ENCODE peak calls at places on chromosomes 1 and 21, in seven cellular contexts. Z is HT1080, H is heart right ventricle, R is nucleus accumbens, U is fibroblast of lung, J is left ventricle myocardium inferior, S is ovary. T is an unnamed sample.

GRCh38 chr1:234499119-234500039 is 20.4 kb upstream of the TARBP1 start:
- DNase-seq in Z (peak), H (peak), R (peak), U (peak), J (peak), S (peak), T (peak)

GRCh38 chr1:21468597-21468996 is 28.7 kb downstream of the NBPF3 start:
- DNase-seq in Z (no peak), H (no peak), R (no peak), U (peak), J (no peak), S (no peak), T (no peak)

GRCh38 chr1:114979278-114979891 is 50.2 kb upstream of the TSHB start:
- DNase-seq in Z (peak), H (peak), R (peak), U (peak), J (peak), S (peak), T (no peak)

GRCh38 chr1:55750020-55750995 is 535.1 kb upstream of the USP24 start:
- DNase-seq in Z (no peak), H (no peak), R (no peak), U (no peak), J (no peak), S (no peak), T (no peak)

GRCh38 chr1:156119503-156120209 is 5.1 kb downstream of the LMNA start:
- DNase-seq in Z (peak), H (no peak), R (peak), U (peak), J (peak), S (no peak), T (no peak)

GRCh38 chr1:230186003-230186863 is 119.2 kb downstream of the GALNT2 start:
- DNase-seq in Z (peak), H (no peak), R (no peak), U (peak), J (no peak), S (no peak), T (no peak)

GRCh38 chr1:212310383-212310782 is 25.2 kb downstream of the PPP2R5A start:
- DNase-seq in Z (no peak), H (no peak), R (no peak), U (no peak), J (no peak), S (no peak), T (no peak)

GRCh38 chr1:216425577-216425976 is 2.3 kb upstream of the USH2A start:
- DNase-seq in Z (no peak), H (peak), R (no peak), U (peak), J (no peak), S (no peak), T (no peak)

GRCh38 chr1:38153426-38154088 is 107.0 kb upstream of the POU3F1 start:
- DNase-seq in Z (no peak), H (no peak), R (no peak), U (no peak), J (no peak), S (no peak), T (no peak)

GRCh38 chr1:222010306-222010705 is 268.4 kb upstream of the DUSP10 start:
- DNase-seq in Z (no peak), H (no peak), R (no peak), U (no peak), J (no peak), S (no peak), T (no peak)

GRCh38 chr21:35478096-35479080 is 429.3 kb upstream of the RUNX1 start:
- DNase-seq in Z (no peak), H (no peak), R (no peak), U (peak), J (no peak), S (peak), T (no peak)

GRCh38 chr1:172778461-172779455 is 119.9 kb downstream of the FASLG start:
- DNase-seq in Z (no peak), H (no peak), R (no peak), U (peak), J (no peak), S (no peak), T (no peak)

GRCh38 chr1:158121604-158122254 is 59.0 kb upstream of the CD1D start:
- DNase-seq in Z (peak), H (no peak), R (peak), U (peak), J (no peak), S (peak), T (no peak)

GRCh38 chr1:187266051-187266450 is 437.3 kb downstream of the PLA2G4A start:
- DNase-seq in Z (no peak), H (no peak), R (no peak), U (no peak), J (no peak), S (no peak), T (no peak)

GRCh38 chr1:175933801-175934200 is 190.4 kb upstream of the TNR start:
- DNase-seq in Z (no peak), H (peak), R (no peak), U (peak), J (no peak), S (no peak), T (no peak)

GRCh38 chr1:178470411-178470960 is 26.3 kb downstream of the CLEC20A start:
- DNase-seq in Z (no peak), H (no peak), R (no peak), U (no peak), J (no peak), S (no peak), T (no peak)

GRCh38 chr21:46222436-46223116 is 6.0 kb downstream of the LSS start:
- DNase-seq in Z (no peak), H (no peak), R (no peak), U (no peak), J (no peak), S (no peak), T (no peak)

GRCh38 chr1:119184972-119185371 is 44.5 kb upstream of the WARS2 start:
- DNase-seq in Z (no peak), H (no peak), R (no peak), U (no peak), J (no peak), S (no peak), T (no peak)

GRCh38 chr21:29477941-29478340 is 179.2 kb downstream of the BACH1 start:
- DNase-seq in Z (peak), H (no peak), R (no peak), U (peak), J (no peak), S (no peak), T (no peak)

T was measured in occipital lobe.